ENCODE peak calls at places on chromosome 2, in ten cellular contexts. One of them, this sample, is unnamed.

GRCh38 chr2:234368861-234369261 is 128.0 kb downstream of the ARL4C start:
- DNase-seq in spleen: no peak
- DNase-seq in AG04450: no peak
- DNase-seq in A549: peak
- DNase-seq in right atrium auricular region: no peak
- DNase-seq in upper lobe of left lung: no peak
- DNase-seq in hepatocyte: peak
- DNase-seq in transverse colon: peak
- DNase-seq in stomach: no peak
- DNase-seq in RWPE1: peak
- DNase-seq in this sample: no peak

GRCh38 chr2:20509766-20510490 is 63.1 kb downstream of the RHOB start:
- DNase-seq in spleen: no peak
- DNase-seq in RWPE1: peak
- DNase-seq in upper lobe of left lung: peak
- DNase-seq in right atrium auricular region: no peak
- DNase-seq in A549: no peak
- DNase-seq in hepatocyte: peak
- DNase-seq in transverse colon: peak
- DNase-seq in AG04450: no peak
- DNase-seq in stomach: peak
- DNase-seq in this sample: no peak

GRCh38 chr2:42493885-42494433 is at the start of gene KCNG3:
- DNase-seq in A549: peak
- DNase-seq in transverse colon: peak
- DNase-seq in hepatocyte: peak
- DNase-seq in RWPE1: peak
- DNase-seq in AG04450: no peak
- DNase-seq in stomach: peak
- DNase-seq in upper lobe of left lung: peak
- DNase-seq in spleen: peak
- DNase-seq in right atrium auricular region: no peak
- DNase-seq in this sample: peak

GRCh38 chr2:121506187-121506586 is 24.5 kb upstream of the RNU4ATAC start:
- DNase-seq in right atrium auricular region: no peak
- DNase-seq in hepatocyte: no peak
- DNase-seq in AG04450: no peak
- DNase-seq in transverse colon: no peak
- DNase-seq in A549: no peak
- DNase-seq in stomach: no peak
- DNase-seq in RWPE1: no peak
- DNase-seq in upper lobe of left lung: no peak
- DNase-seq in spleen: no peak
- DNase-seq in this sample: no peak

GRCh38 chr2:15832849-15833680 is 107.3 kb upstream of the MYCN start:
- DNase-seq in AG04450: no peak
- DNase-seq in transverse colon: no peak
- DNase-seq in spleen: no peak
- DNase-seq in A549: no peak
- DNase-seq in right atrium auricular region: no peak
- DNase-seq in hepatocyte: no peak
- DNase-seq in stomach: no peak
- DNase-seq in upper lobe of left lung: no peak
- DNase-seq in RWPE1: no peak
- DNase-seq in this sample: no peak

GRCh38 chr2:223054193-223054781 is 2.3 kb downstream of the KCNE4 start:
- DNase-seq in AG04450: no peak
- DNase-seq in spleen: no peak
- DNase-seq in A549: no peak
- DNase-seq in hepatocyte: peak
- DNase-seq in RWPE1: no peak
- DNase-seq in transverse colon: peak
- DNase-seq in right atrium auricular region: peak
- DNase-seq in upper lobe of left lung: no peak
- DNase-seq in stomach: no peak
- DNase-seq in this sample: peak

GRCh38 chr2:138176862-138177439 is 212.7 kb downstream of the HNMT start:
- DNase-seq in RWPE1: no peak
- DNase-seq in right atrium auricular region: no peak
- DNase-seq in stomach: no peak
- DNase-seq in upper lobe of left lung: no peak
- DNase-seq in hepatocyte: no peak
- DNase-seq in AG04450: no peak
- DNase-seq in spleen: no peak
- DNase-seq in transverse colon: no peak
- DNase-seq in A549: no peak
- DNase-seq in this sample: no peak

GRCh38 chr2:171161425-171162289 is 964 bp upstream of the TLK1 start:
- DNase-seq in transverse colon: no peak
- DNase-seq in A549: no peak
- DNase-seq in AG04450: no peak
- DNase-seq in upper lobe of left lung: no peak
- DNase-seq in spleen: no peak
- DNase-seq in hepatocyte: no peak
- DNase-seq in stomach: no peak
- DNase-seq in right atrium auricular region: no peak
- DNase-seq in RWPE1: no peak
- DNase-seq in this sample: no peak

GRCh38 chr2:207770602-207771404 is 1.1 kb upstream of the FZD5 start:
- DNase-seq in AG04450: no peak
- DNase-seq in spleen: peak
- DNase-seq in transverse colon: peak
- DNase-seq in upper lobe of left lung: peak
- DNase-seq in hepatocyte: no peak
- DNase-seq in stomach: no peak
- DNase-seq in right atrium auricular region: no peak
- DNase-seq in A549: no peak
- DNase-seq in RWPE1: no peak
- DNase-seq in this sample: no peak

GRCh38 chr2:66434679-66435548 is at the start of gene MEIS1:
- DNase-seq in AG04450: peak
- DNase-seq in spleen: peak
- DNase-seq in stomach: peak
- DNase-seq in transverse colon: peak
- DNase-seq in A549: peak
- DNase-seq in hepatocyte: peak
- DNase-seq in upper lobe of left lung: peak
- DNase-seq in right atrium auricular region: peak
- DNase-seq in RWPE1: peak
- DNase-seq in this sample: peak

GRCh38 chr2:7539760-7540159 is 622.5 kb downstream of the RNF144A start:
- DNase-seq in hepatocyte: peak
- DNase-seq in AG04450: no peak
- DNase-seq in transverse colon: no peak
- DNase-seq in stomach: no peak
- DNase-seq in A549: no peak
- DNase-seq in RWPE1: no peak
- DNase-seq in upper lobe of left lung: no peak
- DNase-seq in right atrium auricular region: no peak
- DNase-seq in spleen: no peak
- DNase-seq in this sample: no peak

GRCh38 chr2:63692002-63692606 is 103.3 kb downstream of the MDH1 start:
- DNase-seq in spleen: no peak
- DNase-seq in transverse colon: no peak
- DNase-seq in upper lobe of left lung: no peak
- DNase-seq in hepatocyte: peak
- DNase-seq in right atrium auricular region: no peak
- DNase-seq in AG04450: no peak
- DNase-seq in stomach: no peak
- DNase-seq in A549: peak
- DNase-seq in RWPE1: peak
- DNase-seq in this sample: no peak

GRCh38 chr2:159941729-159942128 is 120.7 kb downstream of the PLA2R1 start:
- DNase-seq in A549: no peak
- DNase-seq in RWPE1: no peak
- DNase-seq in hepatocyte: no peak
- DNase-seq in upper lobe of left lung: no peak
- DNase-seq in transverse colon: no peak
- DNase-seq in spleen: no peak
- DNase-seq in AG04450: no peak
- DNase-seq in stomach: no peak
- DNase-seq in right atrium auricular region: no peak
- DNase-seq in this sample: no peak

GRCh38 chr2:96631804-96632435 is 6.2 kb downstream of the KANSL3 start:
- DNase-seq in stomach: no peak
- DNase-seq in right atrium auricular region: no peak
- DNase-seq in hepatocyte: no peak
- DNase-seq in transverse colon: no peak
- DNase-seq in upper lobe of left lung: no peak
- DNase-seq in AG04450: peak
- DNase-seq in spleen: no peak
- DNase-seq in A549: no peak
- DNase-seq in RWPE1: no peak
- DNase-seq in this sample: no peak

GRCh38 chr2:27428978-27429541 is 629 bp downstream of the NRBP1 start:
- DNase-seq in stomach: peak
- DNase-seq in right atrium auricular region: peak
- DNase-seq in spleen: peak
- DNase-seq in hepatocyte: peak
- DNase-seq in RWPE1: peak
- DNase-seq in upper lobe of left lung: peak
- DNase-seq in transverse colon: peak
- DNase-seq in AG04450: peak
- DNase-seq in A549: peak
- DNase-seq in this sample: peak

GRCh38 chr2:151711025-151711424 is 23.3 kb downstream of the NEB start:
- DNase-seq in upper lobe of left lung: no peak
- DNase-seq in A549: no peak
- DNase-seq in AG04450: no peak
- DNase-seq in hepatocyte: no peak
- DNase-seq in transverse colon: no peak
- DNase-seq in right atrium auricular region: no peak
- DNase-seq in stomach: no peak
- DNase-seq in RWPE1: no peak
- DNase-seq in spleen: no peak
- DNase-seq in this sample: no peak

GRCh38 chr2:151713291-151713903 is 20.9 kb downstream of the NEB start:
- DNase-seq in stomach: no peak
- DNase-seq in RWPE1: no peak
- DNase-seq in AG04450: no peak
- DNase-seq in transverse colon: no peak
- DNase-seq in upper lobe of left lung: no peak
- DNase-seq in hepatocyte: no peak
- DNase-seq in spleen: no peak
- DNase-seq in right atrium auricular region: no peak
- DNase-seq in A549: no peak
- DNase-seq in this sample: no peak

GRCh38 chr2:151707857-151708256 is 26.4 kb downstream of the NEB start:
- DNase-seq in spleen: no peak
- DNase-seq in right atrium auricular region: no peak
- DNase-seq in RWPE1: no peak
- DNase-seq in stomach: no peak
- DNase-seq in hepatocyte: no peak
- DNase-seq in upper lobe of left lung: no peak
- DNase-seq in AG04450: no peak
- DNase-seq in transverse colon: no peak
- DNase-seq in A549: no peak
- DNase-seq in this sample: no peak

GRCh38 chr2:151708788-151709187 is 25.5 kb downstream of the NEB start:
- DNase-seq in AG04450: no peak
- DNase-seq in RWPE1: no peak
- DNase-seq in stomach: no peak
- DNase-seq in hepatocyte: no peak
- DNase-seq in spleen: no peak
- DNase-seq in upper lobe of left lung: no peak
- DNase-seq in right atrium auricular region: no peak
- DNase-seq in A549: no peak
- DNase-seq in transverse colon: no peak
- DNase-seq in this sample: no peak
- H3K27ac ChIP-seq in AG04450: no peak
- H3K27ac ChIP-seq in RWPE1: no peak
- H3K27ac ChIP-seq in stomach: no peak
- H3K27ac ChIP-seq in hepatocyte: no peak
- H3K27ac ChIP-seq in spleen: no peak
- H3K27ac ChIP-seq in upper lobe of left lung: no peak
- H3K27ac ChIP-seq in right atrium auricular region: no peak
- H3K27ac ChIP-seq in A549: no peak
- H3K27ac ChIP-seq in transverse colon: no peak
- H3K27ac ChIP-seq in this sample: no peak

DNA sequence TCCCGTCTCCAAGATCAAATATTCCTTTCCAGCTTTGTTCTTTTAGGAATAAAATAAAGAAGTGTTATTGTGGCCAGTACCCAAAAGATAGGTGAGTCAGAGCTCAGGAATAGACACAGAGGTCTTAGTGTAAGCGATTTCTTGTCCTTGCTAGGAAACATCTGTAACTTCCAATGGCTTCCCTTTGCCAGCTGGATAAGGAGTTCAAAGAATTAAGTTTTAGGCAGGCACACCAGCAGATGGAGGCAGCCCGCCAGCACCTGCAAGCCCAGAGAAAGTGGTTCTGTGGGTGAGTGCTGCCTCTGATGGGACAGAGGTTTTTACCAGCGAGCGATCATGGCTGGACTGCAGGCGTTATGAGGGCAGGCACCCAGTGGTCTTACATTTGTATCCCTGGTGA is 125.4 kb downstream of the MGAT5 start:
- DNase-seq in transverse colon: no peak
- DNase-seq in spleen: no peak
- DNase-seq in A549: no peak
- DNase-seq in upper lobe of left lung: no peak
- DNase-seq in AG04450: peak
- DNase-seq in right atrium auricular region: no peak
- DNase-seq in stomach: no peak
- DNase-seq in hepatocyte: no peak
- DNase-seq in RWPE1: no peak
- DNase-seq in this sample: no peak
- TF ChIP-seq CTCF in transverse colon: no peak
- TF ChIP-seq CTCF in spleen: no peak
- TF ChIP-seq CTCF in A549: no peak
- TF ChIP-seq CTCF in upper lobe of left lung: no peak
- TF ChIP-seq CTCF in AG04450: peak
- TF ChIP-seq CTCF in right atrium auricular region: no peak
- TF ChIP-seq CTCF in stomach: no peak
- TF ChIP-seq CTCF in hepatocyte: no peak
- TF ChIP-seq CTCF in RWPE1: no peak
- TF ChIP-seq CTCF in this sample: no peak

DNA sequence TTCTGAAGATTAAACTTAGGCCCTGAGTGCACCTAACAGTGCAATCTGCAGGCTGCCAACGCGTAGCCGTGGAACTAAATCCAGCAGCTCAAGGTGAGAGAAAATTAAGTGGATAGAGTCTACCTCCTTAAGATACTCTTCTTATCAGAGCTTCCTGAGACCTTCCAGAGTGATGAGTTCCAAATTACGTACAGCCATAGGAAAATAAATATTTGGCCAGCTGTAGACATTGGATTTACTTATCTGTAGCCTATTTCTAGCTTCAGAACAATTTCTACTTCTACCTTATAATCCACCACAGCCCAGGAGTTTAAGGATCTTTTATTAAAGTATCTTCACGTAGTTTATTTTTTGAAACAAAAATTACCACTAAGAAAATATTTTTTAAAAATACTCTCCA is 20.3 kb upstream of the SPTBN1 start:
- DNase-seq in RWPE1: no peak
- DNase-seq in right atrium auricular region: no peak
- DNase-seq in A549: no peak
- DNase-seq in hepatocyte: no peak
- DNase-seq in stomach: no peak
- DNase-seq in spleen: no peak
- DNase-seq in AG04450: no peak
- DNase-seq in upper lobe of left lung: no peak
- DNase-seq in transverse colon: no peak
- DNase-seq in this sample: no peak
- H3K27ac ChIP-seq in RWPE1: no peak
- H3K27ac ChIP-seq in right atrium auricular region: peak
- H3K27ac ChIP-seq in A549: no peak
- H3K27ac ChIP-seq in hepatocyte: no peak
- H3K27ac ChIP-seq in stomach: no peak
- H3K27ac ChIP-seq in spleen: peak
- H3K27ac ChIP-seq in AG04450: no peak
- H3K27ac ChIP-seq in upper lobe of left lung: no peak
- H3K27ac ChIP-seq in transverse colon: no peak
- H3K27ac ChIP-seq in this sample: peak

GRCh38 chr2:130776550-130776949 is 21.2 kb downstream of the AMER3 start:
- DNase-seq in right atrium auricular region: no peak
- DNase-seq in stomach: no peak
- DNase-seq in RWPE1: no peak
- DNase-seq in upper lobe of left lung: no peak
- DNase-seq in A549: no peak
- DNase-seq in transverse colon: no peak
- DNase-seq in hepatocyte: no peak
- DNase-seq in AG04450: no peak
- DNase-seq in spleen: no peak
- DNase-seq in this sample: no peak
- TF ChIP-seq CTCF in right atrium auricular region: peak
- TF ChIP-seq CTCF in stomach: no peak
- TF ChIP-seq CTCF in RWPE1: no peak
- TF ChIP-seq CTCF in upper lobe of left lung: no peak
- TF ChIP-seq CTCF in A549: no peak
- TF ChIP-seq CTCF in transverse colon: no peak
- TF ChIP-seq CTCF in hepatocyte: peak
- TF ChIP-seq CTCF in AG04450: no peak
- TF ChIP-seq CTCF in spleen: no peak
- TF ChIP-seq CTCF in this sample: peak